ENCODE peak calls at places on chromosome 7, in six cellular contexts. R is uterus, N is NB4, U is gastrocnemius medialis, T is sigmoid colon, B is A549. Z is an unnamed sample.

GRCh38 chr7:36863901-36864701 is 139.8 kb upstream of the AOAH start:
- DNase-seq in R (no peak), N (no peak), U (peak; percentile 17), T (no peak), B (no peak), Z (no peak)

GRCh38 chr7:6481445-6481844 is 33.7 kb upstream of the DAGLB start:
- DNase-seq in R (no peak), N (no peak), U (no peak), T (no peak), B (no peak), Z (no peak)

GRCh38 chr7:138460649-138461607 is 869 bp downstream of the TRIM24 start:
- DNase-seq in R (peak; percentile 23), N (peak; percentile 89), U (peak; percentile 32), T (peak; percentile 71), B (peak; percentile 46), Z (no peak)

GRCh38 chr7:51346136-51346535 is 29.5 kb upstream of the COBL start:
- DNase-seq in R (no peak), N (no peak), U (no peak), T (no peak), B (no peak), Z (no peak)

GRCh38 chr7:133102276-133103060 is 20.6 kb upstream of the CHCHD3 start:
- DNase-seq in R (no peak), N (no peak), U (no peak), T (no peak), B (no peak), Z (no peak)

GRCh38 chr7:140009735-140010134 is 53.0 kb downstream of the PARP12 start:
- DNase-seq in R (no peak), N (no peak), U (no peak), T (peak; percentile 50), B (no peak), Z (no peak)

GRCh38 chr7:15478401-15478800 is 83.4 kb downstream of the AGMO start:
- DNase-seq in R (no peak), N (no peak), U (no peak), T (no peak), B (no peak), Z (no peak)

GRCh38 chr7:157502701-157503111 is 165.9 kb downstream of the DNAJB6 start:
- DNase-seq in R (peak; percentile 20), N (peak; percentile 78), U (no peak), T (peak; percentile 56), B (no peak), Z (peak; percentile 57)

GRCh38 chr7:115019882-115020605 is 98.2 kb downstream of the MDFIC start:
- DNase-seq in R (no peak), N (peak; percentile 86), U (no peak), T (no peak), B (no peak), Z (no peak)

GRCh38 chr7:73841689-73842247 is 548 bp downstream of the METTL27 start:
- DNase-seq in R (no peak), N (no peak), U (no peak), T (no peak), B (peak; percentile 44), Z (no peak)

GRCh38 chr7:128014864-128015263 is 16.4 kb downstream of the LRRC4 start:
- DNase-seq in R (no peak), N (no peak), U (no peak), T (no peak), B (no peak), Z (no peak)

GRCh38 chr7:72924748-72925545 is at the start of gene POM121:
- DNase-seq in R (peak; percentile 78), N (peak; percentile 96), U (peak; percentile 79), T (peak; percentile 92), B (peak; percentile 83), Z (peak; percentile 84)

GRCh38 chr7:20301311-20301939 is 29.3 kb upstream of the ITGB8 start:
- DNase-seq in R (no peak), N (peak; percentile 67), U (no peak), T (no peak), B (no peak), Z (peak; percentile 18)

GRCh38 chr7:46003161-46003560 is 82.1 kb upstream of the IGFBP3 start:
- DNase-seq in R (no peak), N (no peak), U (no peak), T (no peak), B (no peak), Z (no peak)

GRCh38 chr7:157637216-157637954 is 300.6 kb downstream of the DNAJB6 start:
- DNase-seq in R (no peak), N (no peak), U (no peak), T (peak; percentile 48), B (no peak), Z (no peak)

GRCh38 chr7:100433592-100434296 is 2.6 kb downstream of the PPP1R35 start:
- DNase-seq in R (no peak), N (peak; percentile 42), U (no peak), T (peak; percentile 57), B (no peak), Z (no peak)

GRCh38 chr7:100433276-100433591 is 3.1 kb downstream of the PPP1R35 start:
- DNase-seq in R (no peak), N (peak; percentile 24), U (no peak), T (peak; percentile 64), B (no peak), Z (no peak)

GRCh38 chr7:100437150-100438100 is 1.1 kb upstream of the PPP1R35 start:
- DNase-seq in R (peak; percentile 11), N (no peak), U (no peak), T (peak; percentile 76), B (no peak), Z (no peak)

GRCh38 chr7:100434297-100435144 is 1.8 kb downstream of the PPP1R35 start:
- DNase-seq in R (no peak), N (peak; percentile 53), U (no peak), T (peak; percentile 55), B (no peak), Z (no peak)

GRCh38 chr7:100435401-100436304 is 644 bp downstream of the PPP1R35 start:
- DNase-seq in R (no peak), N (peak; percentile 76), U (no peak), T (peak; percentile 75), B (no peak), Z (peak; percentile 48)
- TF ChIP-seq POLR2A in R (no peak), N (no peak), U (no peak), T (no peak), B (no peak), Z (peak; percentile 31)

GRCh38 chr7:143388491-143389101 is 7.5 kb downstream of the ZYX start:
- DNase-seq in R (peak; percentile 26), N (no peak), U (no peak), T (peak; percentile 68), B (no peak), Z (no peak)

GRCh38 chr7:143389316-143390097 is 8.4 kb downstream of the ZYX start:
- DNase-seq in R (peak; percentile 25), N (no peak), U (no peak), T (peak; percentile 67), B (no peak), Z (no peak)

GRCh38 chr7:143391462-143392404 is 10.6 kb downstream of the ZYX start:
- DNase-seq in R (peak; percentile 85), N (no peak), U (peak; percentile 60), T (peak; percentile 91), B (no peak), Z (no peak)

GRCh38 chr7:143390773-143391114 is 9.6 kb downstream of the ZYX start:
- DNase-seq in R (peak; percentile 22), N (no peak), U (no peak), T (peak; percentile 64), B (no peak), Z (no peak)

DNA sequence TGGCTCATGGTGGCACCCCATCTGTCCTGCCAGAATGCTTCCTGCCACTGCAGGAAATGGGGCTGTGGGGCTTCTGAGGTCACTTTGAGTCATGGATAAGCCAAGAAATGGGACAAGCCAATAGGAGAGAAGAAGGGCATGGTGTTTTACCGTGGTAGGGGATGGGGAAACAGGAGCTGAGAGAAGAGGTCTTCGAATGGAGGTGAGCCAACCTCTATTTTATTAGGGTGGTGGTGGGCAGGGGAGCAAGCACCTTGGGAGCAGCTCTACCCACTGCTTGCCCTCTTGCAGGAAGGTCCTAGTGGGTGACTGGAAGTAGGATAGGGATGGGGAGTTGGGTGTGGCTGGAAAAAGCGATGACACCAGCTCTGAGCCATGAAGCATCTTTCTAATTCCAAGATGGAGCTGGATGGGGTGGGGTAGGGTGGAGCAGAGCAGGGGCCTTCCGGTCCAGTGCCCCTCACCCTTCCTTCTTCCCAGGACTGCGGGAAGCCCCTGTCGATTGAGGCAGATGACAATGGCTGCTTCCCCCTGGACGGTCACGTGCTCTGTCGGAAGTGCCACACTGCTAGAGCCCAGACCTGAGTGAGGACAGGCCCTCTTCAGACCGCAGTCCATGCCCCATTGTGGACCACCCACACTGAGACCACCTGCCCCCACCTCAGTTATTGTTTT is 9.1 kb downstream of the ZYX start:
- DNase-seq in R (no peak), N (no peak), U (no peak), T (no peak), B (no peak), Z (no peak)
- TF ChIP-seq POLR2A in R (no peak), N (no peak), U (no peak), T (no peak), B (no peak), Z (no peak)

GRCh38 chr7:32494946-32495297 is 367 bp upstream of the AVL9 start:
- DNase-seq in R (no peak), N (no peak), U (no peak), T (no peak), B (no peak), Z (no peak)
- TF ChIP-seq POLR2A in R (no peak), N (peak; percentile 72), U (no peak), T (peak; percentile 7), B (peak; percentile 75), Z (peak; percentile 52)

GRCh38 chr7:1572111-1572510 is 2.3 kb upstream of the PSMG3 start:
- DNase-seq in R (no peak), N (no peak), U (no peak), T (no peak), B (no peak), Z (no peak)

GRCh38 chr7:1569440-1569832 is 396 bp downstream of the PSMG3 start:
- DNase-seq in R (no peak), N (no peak), U (no peak), T (no peak), B (no peak), Z (no peak)

GRCh38 chr7:1571261-1571650 is 1.4 kb upstream of the PSMG3 start:
- DNase-seq in R (no peak), N (peak; percentile 91), U (no peak), T (no peak), B (no peak), Z (no peak)

GRCh38 chr7:1569016-1569415 is 816 bp downstream of the PSMG3 start:
- DNase-seq in R (no peak), N (peak; percentile 64), U (no peak), T (no peak), B (no peak), Z (peak; percentile 73)

DNA sequence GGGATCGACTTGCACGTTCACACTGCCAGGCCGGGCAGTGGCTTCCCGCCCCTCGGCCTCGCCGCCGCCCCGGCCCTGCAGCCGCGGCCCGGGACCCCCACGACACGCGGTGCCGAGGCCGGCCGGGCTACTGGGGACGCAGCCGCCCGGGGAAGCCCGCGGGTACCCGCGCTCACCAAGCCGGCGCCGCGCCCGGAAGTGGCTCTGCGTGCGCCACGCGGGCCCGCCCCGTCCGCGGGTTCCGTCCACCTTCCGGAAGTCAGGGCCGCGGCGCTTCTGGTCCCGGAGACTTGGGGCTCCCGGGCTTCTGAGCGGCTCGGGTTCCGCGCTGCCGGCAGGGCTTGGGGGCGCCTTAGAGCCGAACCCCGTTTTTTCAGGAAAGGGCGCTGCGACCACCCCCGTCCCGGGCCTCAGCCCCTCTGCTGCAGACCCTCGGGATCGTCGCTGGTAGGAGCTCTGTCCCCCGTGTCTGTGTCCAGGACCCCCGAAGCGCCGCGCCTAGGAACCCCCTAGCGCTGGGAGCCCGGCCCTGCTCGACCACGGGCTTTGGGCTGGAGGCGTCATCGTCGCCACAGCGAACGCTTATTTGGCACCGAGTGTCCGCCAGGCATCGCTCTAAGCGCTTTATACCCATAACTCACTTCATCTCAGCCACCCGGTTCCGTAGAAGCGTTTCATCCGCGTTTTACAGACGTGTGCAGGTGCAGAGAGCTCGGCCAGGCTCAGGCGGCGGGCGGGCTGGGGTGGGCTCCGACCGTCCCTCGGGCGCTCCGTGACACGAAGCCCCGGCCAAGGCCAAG is at the start of gene PSMG3:
- DNase-seq in R (peak; percentile 88), N (peak; percentile 97), U (peak; percentile 87), T (peak; percentile 96), B (peak; percentile 93), Z (peak; percentile 97)
- TF ChIP-seq POLR2A in R (peak; percentile 69), N (peak; percentile 89), U (peak; percentile 82), T (peak; percentile 57), B (peak; percentile 74), Z (peak; percentile 86)

Z was measured in H54.